ENCODE peak calls at places on chromosome 1, in six cellular contexts. R, E, A, S, O and L are unnamed samples.

GRCh38 chr1:14520514-14521163 is 77.8 kb upstream of the KAZN start:
- DNase-seq in R (no peak), E (no peak), A (no peak), S (no peak), O (peak), L (no peak)

GRCh38 chr1:170871868-170872267 is 63.5 kb upstream of the MROH9 start:
- DNase-seq in R (no peak), E (no peak), A (no peak), S (no peak), O (no peak), L (no peak)

GRCh38 chr1:117591248-117591647 is 14.6 kb upstream of the TENT5C start:
- DNase-seq in R (no peak), E (no peak), A (peak), S (peak), O (no peak), L (no peak)

GRCh38 chr1:32666866-32667566 is 16.0 kb downstream of the RBBP4 start:
- DNase-seq in R (no peak), E (no peak), A (peak), S (no peak), O (no peak), L (no peak)

GRCh38 chr1:231233735-231234417 is 7.1 kb upstream of the GNPAT start:
- DNase-seq in R (no peak), E (no peak), A (no peak), S (no peak), O (no peak), L (no peak)

GRCh38 chr1:100162881-100163280 is 15.2 kb downstream of the LRRC39 start:
- DNase-seq in R (no peak), E (no peak), A (no peak), S (no peak), O (no peak), L (no peak)

GRCh38 chr1:8571200-8571984 is 246.0 kb downstream of the RERE start:
- DNase-seq in R (no peak), E (peak), A (no peak), S (peak), O (no peak), L (no peak)

GRCh38 chr1:95752515-95753381 is 518.7 kb downstream of the RWDD3 start:
- DNase-seq in R (no peak), E (no peak), A (no peak), S (no peak), O (no peak), L (no peak)

GRCh38 chr1:199460933-199461332 is 566.6 kb upstream of the NR5A2 start:
- DNase-seq in R (no peak), E (peak), A (no peak), S (no peak), O (no peak), L (no peak)

GRCh38 chr1:99559166-99559565 is 86.7 kb upstream of the PALMD start:
- DNase-seq in R (no peak), E (no peak), A (no peak), S (peak), O (no peak), L (no peak)